ENCODE peak calls at places on chromosomes 1 and 21, in nine cellular contexts. K is fibroblast of the conjunctiva; U is cardiac fibroblast; P is activated T-cell treated with anti-CD3 and anti-CD28 coated beads, Interleukin-2, amount 50 U/mL, for 72 hours; Z is HTR-8/SVneo; R is NCI-H510A; G is fibroblast of the aortic adventitia; Q is uterus; H is activated T-helper 1 cell treated with anti-CD3 and anti-CD28 coated beads, Interleukin-12 subunit alpha, Interleukin-12 subunit beta, Interleukin-2, Interleukin-4 antibody, amounts not matched to agents 30 ng/mL and 10 ng/mL and 1 ng/mL, durations not matched to agents 14 hours and 24 hours and 36 hours. X is an unnamed sample.

GRCh38 chr1:102262994-102263393 is 266.3 kb upstream of the OLFM3 start:
- DNase-seq in K (no peak), U (no peak), P (no peak), Z (no peak), R (no peak), G (no peak), Q (no peak), H (no peak), X (no peak)

GRCh38 chr1:165900576-165901380 is 73.4 kb downstream of the UCK2 start:
- DNase-seq in K (no peak), U (peak; percentile 63), P (no peak), Z (no peak), R (no peak), G (peak; percentile 76), Q (no peak), H (no peak), X (peak; percentile 60)

GRCh38 chr1:59939393-59939792 is 12.8 kb upstream of the CYP2J2 start:
- DNase-seq in K (no peak), U (no peak), P (no peak), Z (no peak), R (no peak), G (no peak), Q (no peak), H (no peak), X (no peak)

GRCh38 chr1:78145105-78145580 is 99.4 kb downstream of the GIPC2 start:
- DNase-seq in K (peak; percentile 88), U (peak; percentile 87), P (peak; percentile 45), Z (peak; percentile 41), R (peak; percentile 39), G (peak; percentile 90), Q (peak; percentile 45), H (no peak), X (peak; percentile 80)

GRCh38 chr1:98940680-98941079 is 64.0 kb downstream of the PLPPR5 start:
- DNase-seq in K (peak; percentile 53), U (peak; percentile 11), P (no peak), Z (peak; percentile 4), R (no peak), G (peak; percentile 48), Q (no peak), H (no peak), X (no peak)

GRCh38 chr1:156177918-156178654 is 15.8 kb upstream of the SLC25A44 start:
- DNase-seq in K (no peak), U (no peak), P (no peak), Z (no peak), R (no peak), G (no peak), Q (no peak), H (no peak), X (no peak)

GRCh38 chr1:50750021-50750619 is 209.9 kb downstream of the FAF1 start:
- DNase-seq in K (peak; percentile 18), U (peak; percentile 56), P (no peak), Z (peak; percentile 36), R (no peak), G (peak; percentile 56), Q (no peak), H (no peak), X (peak; percentile 72)

GRCh38 chr1:201506573-201507567 is at the start of gene CSRP1:
- DNase-seq in K (peak; percentile 65), U (peak; percentile 89), P (peak; percentile 86), Z (peak; percentile 93), R (peak; percentile 85), G (peak; percentile 74), Q (peak; percentile 92), H (peak; percentile 78), X (peak; percentile 86)

GRCh38 chr1:205287723-205288122 is 33.8 kb downstream of the NUAK2 start:
- DNase-seq in K (no peak), U (no peak), P (no peak), Z (no peak), R (no peak), G (no peak), Q (no peak), H (no peak), X (no peak)

GRCh38 chr1:16067127-16067768 is 6.2 kb downstream of the FAM131C start:
- DNase-seq in K (no peak), U (no peak), P (no peak), Z (no peak), R (peak; percentile 64), G (no peak), Q (no peak), H (no peak), X (no peak)

GRCh38 chr1:147676306-147677085 is 6.2 kb upstream of the ACP6 start:
- DNase-seq in K (no peak), U (peak; percentile 64), P (no peak), Z (no peak), R (no peak), G (peak; percentile 54), Q (no peak), H (no peak), X (peak; percentile 12)

GRCh38 chr1:116759636-116760035 is 5.4 kb downstream of the CD2 start:
- DNase-seq in K (no peak), U (no peak), P (no peak), Z (no peak), R (no peak), G (no peak), Q (no peak), H (no peak), X (no peak)

GRCh38 chr1:234047113-234047512 is 142.6 kb downstream of the SLC35F3 start:
- DNase-seq in K (no peak), U (no peak), P (no peak), Z (no peak), R (no peak), G (no peak), Q (no peak), H (no peak), X (no peak)

GRCh38 chr1:15598436-15598835 is 13.6 kb upstream of the AGMAT start:
- DNase-seq in K (no peak), U (no peak), P (no peak), Z (no peak), R (no peak), G (no peak), Q (no peak), H (no peak), X (no peak)

GRCh38 chr1:172400073-172400737 is 20.3 kb upstream of the C1orf105 start:
- DNase-seq in K (no peak), U (no peak), P (no peak), Z (no peak), R (no peak), G (no peak), Q (no peak), H (no peak), X (no peak)

GRCh38 chr21:44253832-44254700 is 7.6 kb downstream of the DNMT3L start:
- DNase-seq in K (no peak), U (no peak), P (no peak), Z (no peak), R (no peak), G (no peak), Q (peak; percentile 3), H (no peak), X (peak; percentile 64)

GRCh38 chr1:51624851-51625250 is 8.0 kb downstream of the OSBPL9 start:
- DNase-seq in K (no peak), U (no peak), P (no peak), Z (no peak), R (no peak), G (no peak), Q (no peak), H (no peak), X (peak; percentile 23)

X was measured in dermis blood vessel endothelial cell.